ENCODE peak calls at places on chromosomes 12 and 14, in four cellular contexts. E is adrenal gland, A is AG09309, L is tibial nerve. Z is an unnamed sample.

GRCh38 chr12:31206038-31206670 is 119.8 kb downstream of the SINHCAF start:
- DNase-seq in L (no peak), E (no peak), A (no peak), Z (no peak)

GRCh38 chr14:104688755-104689619 is at the start of gene INF2:
- DNase-seq in L (no peak), E (peak), A (no peak), Z (peak)

GRCh38 chr14:32724864-32725550 is 213.7 kb upstream of the NPAS3 start:
- DNase-seq in L (no peak), A (peak), E (no peak), Z (no peak)

GRCh38 chr14:33280646-33281045 is 342.0 kb downstream of the NPAS3 start:
- DNase-seq in L (no peak), A (no peak), E (no peak), Z (no peak)

GRCh38 chr14:105445290-105445689 is 25.7 kb downstream of the MTA1 start:
- DNase-seq in L (no peak), E (no peak), A (no peak), Z (peak)

GRCh38 chr14:47675489-47676300 is at the start of gene MDGA2:
- DNase-seq in L (no peak), E (peak), A (no peak), Z (peak)

GRCh38 chr12:109502332-109502731 is 24.9 kb downstream of the UBE3B start:
- DNase-seq in L (no peak), A (no peak), E (no peak), Z (no peak)

GRCh38 chr12:76883151-76883550 is 4.3 kb upstream of the CSRP2 start:
- DNase-seq in L (no peak), A (no peak), E (no peak), Z (no peak)

DNA sequence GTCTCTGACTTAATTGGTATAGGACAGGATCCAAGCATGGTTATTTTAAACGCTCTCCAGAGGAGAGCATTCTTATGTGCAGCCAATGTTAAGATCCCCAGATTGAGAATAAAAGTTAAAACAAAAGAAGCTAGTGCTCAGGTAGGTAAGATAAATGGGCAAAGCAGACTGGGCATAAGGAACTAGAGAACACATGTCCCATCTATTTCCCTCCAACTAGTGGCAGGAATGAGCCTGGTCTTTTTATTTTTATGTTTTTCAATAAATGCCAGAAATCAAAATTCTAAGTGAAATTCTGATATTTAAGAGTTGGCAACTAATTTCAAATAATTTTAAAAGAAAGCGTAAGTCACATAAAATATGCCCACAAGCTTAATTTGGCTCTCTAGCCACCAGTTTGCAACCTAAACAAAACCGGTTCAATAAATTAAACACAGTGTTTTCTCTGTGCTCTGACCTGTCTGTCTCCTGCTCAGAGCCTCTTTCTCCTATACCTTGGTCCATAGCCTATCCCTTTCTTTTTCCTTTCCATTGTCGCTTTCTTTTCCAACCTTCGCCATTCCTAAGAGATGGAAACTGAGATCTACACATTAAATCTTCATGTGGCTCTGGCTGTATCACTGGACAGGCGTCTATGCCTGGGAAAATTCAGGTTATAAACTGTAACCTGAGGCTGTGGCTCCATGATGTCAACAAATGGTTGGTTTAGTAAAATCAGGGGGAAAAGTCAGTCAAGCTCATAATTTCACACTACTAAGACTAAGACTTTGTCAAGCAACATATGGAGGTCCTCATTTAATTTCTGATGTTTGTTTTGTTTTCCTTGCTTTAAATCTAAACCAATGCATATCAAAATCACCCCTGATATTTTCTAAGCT is 5.5 kb downstream of the SLC38A1 start:
- DNase-seq in L (no peak), E (no peak), A (no peak), Z (no peak)
- H3K4me3 ChIP-seq in L (no peak), E (no peak), A (no peak), Z (no peak)

GRCh38 chr12:43333650-43334043 is 218.4 kb downstream of the ADAMTS20 start:
- DNase-seq in E (no peak), A (no peak), L (no peak), Z (peak)

GRCh38 chr12:43337571-43338497 is 214.2 kb downstream of the ADAMTS20 start:
- DNase-seq in L (no peak), A (no peak), E (no peak), Z (no peak)

GRCh38 chr12:43332977-43333649 is 218.9 kb downstream of the ADAMTS20 start:
- DNase-seq in A (no peak), E (no peak), L (no peak), Z (peak)

GRCh38 chr12:43338848-43339526 is 213.0 kb downstream of the ADAMTS20 start:
- DNase-seq in L (no peak), E (no peak), A (peak), Z (peak)

GRCh38 chr12:43336962-43337555 is 214.9 kb downstream of the ADAMTS20 start:
- DNase-seq in L (no peak), A (no peak), E (no peak), Z (no peak)
- TF ChIP-seq CTCF in L (peak), A (peak), E (peak), Z (peak)

DNA sequence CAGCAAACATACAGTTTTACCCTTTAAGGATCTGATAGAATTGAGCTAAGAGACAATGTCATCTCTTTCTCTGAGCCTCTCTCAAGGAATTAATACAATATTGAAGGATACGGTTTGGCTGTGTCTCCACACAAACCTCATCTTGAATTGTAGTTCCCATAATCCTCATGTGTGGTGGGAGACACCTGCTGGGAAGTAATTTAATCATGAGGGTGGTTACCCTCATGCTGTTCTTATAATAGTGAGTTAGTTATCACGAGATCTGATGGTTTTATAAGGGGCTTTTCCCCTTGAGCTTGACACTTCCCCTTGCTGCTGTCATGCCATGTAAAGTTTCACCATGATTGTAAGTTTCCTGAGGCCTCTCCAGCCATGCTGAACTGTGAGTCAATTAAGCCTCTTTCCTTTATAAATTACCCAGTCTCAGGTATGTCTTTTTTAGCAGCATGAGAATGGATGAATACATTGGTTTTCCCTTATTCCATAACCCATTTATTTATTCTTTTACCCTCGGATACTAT is 47.6 kb downstream of the TMEM30B start:
- DNase-seq in A (no peak), L (no peak), E (no peak), Z (no peak)
- H3K4me3 ChIP-seq in A (no peak), L (no peak), E (no peak), Z (no peak)

GRCh38 chr12:56158029-56158925 is at the start of gene MYL6:
- DNase-seq in E (peak), A (peak), L (peak), Z (peak)
- TF ChIP-seq CTCF in E (no peak), A (no peak), L (no peak), Z (no peak)

GRCh38 chr12:14613718-14614117 is 46.0 kb upstream of the PLBD1 start:
- DNase-seq in A (no peak), L (no peak), E (no peak), Z (no peak)
- H3K4me3 ChIP-seq in A (no peak), L (no peak), E (no peak), Z (no peak)

DNA sequence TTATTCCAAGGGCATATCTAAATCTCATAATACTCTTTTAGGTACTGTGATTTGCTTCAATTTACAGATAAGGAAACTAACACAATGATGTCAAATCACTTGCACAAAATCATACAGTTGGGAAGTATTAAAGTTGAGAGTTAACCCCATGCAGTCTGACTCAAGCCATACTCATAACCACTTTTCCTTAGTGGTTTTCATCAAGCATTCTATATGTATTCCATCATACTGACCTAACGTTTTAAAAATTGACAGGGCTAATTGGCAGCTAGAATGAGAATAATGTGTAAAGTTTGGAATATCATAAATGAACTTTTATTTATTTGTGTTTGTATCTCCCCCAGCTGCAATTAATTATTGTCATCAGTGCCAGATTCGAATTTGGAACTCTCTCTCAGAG is 20.9 kb downstream of the PUS7L start:
- DNase-seq in A (no peak), L (no peak), E (no peak), Z (no peak)
- TF ChIP-seq CTCF in A (no peak), L (no peak), E (no peak), Z (no peak)

GRCh38 chr12:124507188-124508109 is 60.0 kb downstream of the NCOR2 start:
- DNase-seq in A (no peak), E (no peak), L (peak), Z (no peak)

GRCh38 chr12:124508323-124509096 is 58.9 kb downstream of the NCOR2 start:
- DNase-seq in L (peak), E (no peak), A (no peak), Z (no peak)

GRCh38 chr12:124505001-124505818 is 62.2 kb downstream of the NCOR2 start:
- DNase-seq in L (no peak), A (no peak), E (no peak), Z (no peak)

GRCh38 chr12:124506145-124506831 is 61.1 kb downstream of the NCOR2 start:
- DNase-seq in E (peak), L (peak), A (no peak), Z (peak)

GRCh38 chr12:124506832-124507153 is 60.6 kb downstream of the NCOR2 start:
- DNase-seq in E (no peak), L (no peak), A (no peak), Z (no peak)
- H3K4me3 ChIP-seq in E (no peak), L (no peak), A (no peak), Z (peak)

GRCh38 chr14:70660967-70661871 is 19.5 kb downstream of the TTC9 start:
- DNase-seq in L (no peak), A (no peak), E (no peak), Z (no peak)
- TF ChIP-seq CTCF in L (no peak), A (no peak), E (no peak), Z (no peak)

Z was measured in BE2C.